ENCODE peak calls at places on chromosome 3, in nine cellular contexts. One of them, this sample, is unnamed.

GRCh38 chr3:131812433-131812832 is 222.4 kb downstream of the CPNE4 start:
- DNase-seq in head of caudate nucleus: no peak
- DNase-seq in SHP77: no peak
- DNase-seq in small intestine: no peak
- DNase-seq in GF-D8: no peak
- DNase-seq in substantia nigra: no peak
- DNase-seq in EL: peak
- DNase-seq in kidney tubule cell: no peak
- DNase-seq in RWPE1: no peak
- DNase-seq in this sample: no peak

GRCh38 chr3:127427169-127427655 is 139.4 kb upstream of the PRR20G start:
- DNase-seq in SHP77: no peak
- DNase-seq in small intestine: no peak
- DNase-seq in RWPE1: no peak
- DNase-seq in head of caudate nucleus: no peak
- DNase-seq in substantia nigra: no peak
- DNase-seq in GF-D8: no peak
- DNase-seq in EL: no peak
- DNase-seq in kidney tubule cell: no peak
- DNase-seq in this sample: no peak

GRCh38 chr3:63067999-63068645 is 192.9 kb upstream of the CADPS start:
- DNase-seq in kidney tubule cell: peak
- DNase-seq in RWPE1: peak
- DNase-seq in GF-D8: no peak
- DNase-seq in SHP77: no peak
- DNase-seq in head of caudate nucleus: no peak
- DNase-seq in small intestine: peak
- DNase-seq in substantia nigra: no peak
- DNase-seq in EL: peak
- DNase-seq in this sample: no peak

GRCh38 chr3:194315088-194315964 is 35.8 kb downstream of the CPN2 start:
- DNase-seq in RWPE1: peak
- DNase-seq in kidney tubule cell: peak
- DNase-seq in SHP77: peak
- DNase-seq in EL: peak
- DNase-seq in GF-D8: peak
- DNase-seq in small intestine: peak
- DNase-seq in head of caudate nucleus: peak
- DNase-seq in substantia nigra: peak
- DNase-seq in this sample: peak

GRCh38 chr3:167520656-167521360 is 47.0 kb upstream of the SERPINI2 start:
- DNase-seq in small intestine: no peak
- DNase-seq in EL: no peak
- DNase-seq in GF-D8: peak
- DNase-seq in substantia nigra: no peak
- DNase-seq in RWPE1: no peak
- DNase-seq in SHP77: no peak
- DNase-seq in kidney tubule cell: no peak
- DNase-seq in head of caudate nucleus: no peak
- DNase-seq in this sample: no peak

GRCh38 chr3:194075802-194076460 is 60.0 kb upstream of the HES1 start:
- DNase-seq in EL: no peak
- DNase-seq in RWPE1: no peak
- DNase-seq in SHP77: no peak
- DNase-seq in small intestine: no peak
- DNase-seq in GF-D8: no peak
- DNase-seq in kidney tubule cell: peak
- DNase-seq in substantia nigra: no peak
- DNase-seq in head of caudate nucleus: no peak
- DNase-seq in this sample: no peak

GRCh38 chr3:69547457-69548014 is 161.6 kb upstream of the FRMD4B start:
- DNase-seq in kidney tubule cell: no peak
- DNase-seq in small intestine: no peak
- DNase-seq in substantia nigra: no peak
- DNase-seq in SHP77: no peak
- DNase-seq in GF-D8: no peak
- DNase-seq in RWPE1: no peak
- DNase-seq in EL: no peak
- DNase-seq in head of caudate nucleus: no peak
- DNase-seq in this sample: no peak

GRCh38 chr3:74651239-74651638 is 36.8 kb upstream of the CNTN3 start:
- DNase-seq in small intestine: no peak
- DNase-seq in GF-D8: no peak
- DNase-seq in EL: peak
- DNase-seq in kidney tubule cell: peak
- DNase-seq in RWPE1: no peak
- DNase-seq in SHP77: no peak
- DNase-seq in head of caudate nucleus: no peak
- DNase-seq in substantia nigra: no peak
- DNase-seq in this sample: no peak

GRCh38 chr3:132325103-132325606 is 7.9 kb downstream of the ACP3 start:
- DNase-seq in GF-D8: no peak
- DNase-seq in small intestine: no peak
- DNase-seq in head of caudate nucleus: no peak
- DNase-seq in SHP77: no peak
- DNase-seq in EL: no peak
- DNase-seq in substantia nigra: no peak
- DNase-seq in kidney tubule cell: no peak
- DNase-seq in RWPE1: no peak
- DNase-seq in this sample: no peak